ENCODE peak calls at places on chromosomes 1 and 21, in four cellular contexts. P, U, L and F are unnamed samples.

GRCh38 chr1:245648749-245649517 is 494.1 kb downstream of the KIF26B start:
- DNase-seq in P (no peak), U (peak), L (no peak), F (no peak)

GRCh38 chr1:197806718-197807117 is 31.4 kb upstream of the DENND1B start:
- DNase-seq in P (no peak), U (no peak), L (no peak), F (no peak)

GRCh38 chr1:32619701-32620485 is 30.5 kb downstream of the ZBTB8OS start:
- DNase-seq in P (peak), U (no peak), L (no peak), F (no peak)

GRCh38 chr1:187509091-187509490 is 680.3 kb downstream of the PLA2G4A start:
- DNase-seq in P (peak), U (no peak), L (no peak), F (no peak)

GRCh38 chr21:42632771-42633690 is 20.4 kb upstream of the PDE9A start:
- DNase-seq in P (no peak), U (no peak), L (no peak), F (no peak)

GRCh38 chr1:45512641-45513054 is 9.0 kb downstream of the PRDX1 start:
- DNase-seq in P (peak), U (peak), L (peak), F (peak)

GRCh38 chr1:43267291-43267805 is 2.4 kb upstream of the TMEM125 start:
- DNase-seq in P (peak), U (peak), L (no peak), F (no peak)

GRCh38 chr1:59767119-59767518 is 47.6 kb upstream of the HOOK1 start:
- DNase-seq in P (no peak), U (peak), L (no peak), F (no peak)

GRCh38 chr1:31626451-31627202 is 9.1 kb downstream of the HCRTR1 start:
- DNase-seq in P (peak), U (peak), L (no peak), F (no peak)

GRCh38 chr1:27575861-27576331 is 28.0 kb downstream of the AHDC1 start:
- DNase-seq in P (no peak), U (peak), L (peak), F (no peak)

GRCh38 chr1:60891315-60891714 is 191.0 kb upstream of the NFIA start:
- DNase-seq in P (no peak), U (no peak), L (no peak), F (no peak)

GRCh38 chr1:172946814-172947507 is 103.8 kb downstream of the TNFSF18 start:
- DNase-seq in P (peak), U (no peak), L (no peak), F (no peak)

GRCh38 chr1:230105754-230106625 is 39.0 kb downstream of the GALNT2 start:
- DNase-seq in P (peak), U (no peak), L (no peak), F (no peak)

GRCh38 chr1:58921342-58921741 is 137.5 kb upstream of the JUN start:
- DNase-seq in P (no peak), U (no peak), L (no peak), F (no peak)

GRCh38 chr1:185483647-185484450 is 166.8 kb upstream of the IVNS1ABP start:
- DNase-seq in P (peak), U (peak), L (no peak), F (no peak)

GRCh38 chr1:67767103-67767502 is 66.2 kb downstream of the GNG12 start:
- DNase-seq in P (no peak), U (no peak), L (no peak), F (no peak)

GRCh38 chr1:157868664-157869063 is 27.1 kb upstream of the CD5L start:
- DNase-seq in P (no peak), U (peak), L (no peak), F (no peak)

GRCh38 chr21:31880816-31881215 is 8.0 kb downstream of the HUNK start:
- DNase-seq in P (no peak), U (no peak), L (no peak), F (no peak)

GRCh38 chr1:10019561-10019960 is 13.2 kb upstream of the UBE4B start:
- DNase-seq in P (no peak), U (no peak), L (no peak), F (no peak)

GRCh38 chr1:16248603-16249534 is 11.9 kb upstream of the CPLANE2 start:
- DNase-seq in P (peak), U (no peak), L (no peak), F (no peak)

GRCh38 chr1:112247971-112248370 is 148.0 kb upstream of the CTTNBP2NL start:
- DNase-seq in P (no peak), U (no peak), L (no peak), F (no peak)

GRCh38 chr21:29674343-29674742 is 265.5 kb downstream of the GRIK1 start:
- DNase-seq in P (no peak), U (peak), L (no peak), F (no peak)

GRCh38 chr1:163528710-163529348 is 207.1 kb downstream of the NUF2 start:
- DNase-seq in P (peak), U (peak), L (no peak), F (no peak)

GRCh38 chr1:1167416-1168155 is 6.1 kb upstream of the TTLL10 start:
- DNase-seq in P (no peak), U (no peak), L (peak), F (no peak)

GRCh38 chr1:34694383-34694782 is 60.5 kb upstream of the GJB5 start:
- DNase-seq in P (no peak), U (no peak), L (no peak), F (no peak)

GRCh38 chr1:40182956-40183710 is 21.9 kb downstream of the RLF start:
- DNase-seq in P (peak), U (peak), L (no peak), F (no peak)

GRCh38 chr1:171817511-171818265 is 23.6 kb upstream of the DNM3 start:
- DNase-seq in P (peak), U (peak), L (no peak), F (no peak)

GRCh38 chr1:172969611-172970010 is 81.1 kb downstream of the TNFSF18 start:
- DNase-seq in P (peak), U (peak), L (no peak), F (no peak)

GRCh38 chr1:225427249-225428065 is at the start of gene LBR:
- DNase-seq in P (peak), U (no peak), L (no peak), F (peak)

GRCh38 chr1:226938903-226939438 is 1.1 kb upstream of the COQ8A start:
- DNase-seq in P (peak), U (peak), L (no peak), F (no peak)

GRCh38 chr1:237760981-237761380 is 129.7 kb downstream of the ZP4 start:
- DNase-seq in P (no peak), U (no peak), L (no peak), F (no peak)

GRCh38 chr1:38929476-38929875 is 12.2 kb downstream of the RHBDL2 start:
- DNase-seq in P (no peak), U (no peak), L (peak), F (peak)

GRCh38 chr21:42735061-42735460 is 81.6 kb downstream of the PDE9A start:
- DNase-seq in P (no peak), U (no peak), L (no peak), F (no peak)

GRCh38 chr1:235331391-235331790 is 3.0 kb downstream of the GGPS1 start:
- DNase-seq in P (no peak), U (no peak), L (no peak), F (no peak)

DNA sequence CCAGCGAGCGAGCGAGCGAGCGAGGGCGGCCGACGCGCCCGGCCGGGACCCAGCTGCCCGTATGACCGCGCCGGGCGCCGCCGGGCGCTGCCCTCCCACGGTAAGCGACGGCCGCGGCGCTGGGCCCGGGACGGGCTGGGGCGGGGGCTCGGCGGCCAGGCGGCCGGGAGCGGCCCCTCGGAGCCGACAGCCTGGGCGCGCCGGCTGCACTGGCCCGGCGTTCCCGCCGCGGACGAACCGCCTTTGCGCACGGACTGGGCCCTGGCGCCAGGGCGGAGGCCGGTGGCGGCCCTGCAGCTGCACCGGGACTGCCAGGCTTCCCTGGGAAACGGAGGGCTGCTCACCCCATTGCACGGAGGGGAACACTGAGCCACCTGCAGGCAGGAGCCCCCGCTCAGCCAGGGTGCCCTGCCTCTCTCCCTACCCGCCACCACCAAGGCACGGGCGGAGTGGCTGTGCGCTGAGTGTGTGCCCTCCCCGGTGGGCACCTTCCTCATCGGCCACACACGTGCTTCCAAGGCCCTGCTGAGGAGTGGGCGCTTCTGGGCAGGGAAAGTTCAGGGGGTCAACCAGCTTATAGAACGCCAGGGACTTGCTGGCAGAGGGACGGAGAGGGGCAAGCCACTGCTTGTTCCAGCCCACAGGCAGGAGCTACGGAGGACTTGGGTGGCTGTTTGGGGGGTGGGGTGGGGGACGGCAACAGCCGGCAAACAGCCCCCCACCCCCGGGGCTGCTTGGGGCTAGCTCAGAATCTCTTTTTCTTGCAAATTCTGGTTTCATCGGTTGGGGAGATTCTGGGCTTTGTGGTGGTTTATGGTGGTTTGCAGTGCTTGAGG is 532 bp downstream of the CSF1 start:
- DNase-seq in P (no peak), U (peak), L (peak), F (peak)
- H3K18ac ChIP-seq in P (peak), U (peak), L (peak), F (peak)

GRCh38 chr21:46163375-46163774 is 8.0 kb upstream of the FTCD start:
- DNase-seq in P (no peak), U (no peak), L (no peak), F (no peak)

GRCh38 chr21:46159841-46160562 is 4.6 kb upstream of the FTCD start:
- DNase-seq in P (no peak), U (no peak), L (no peak), F (no peak)

GRCh38 chr21:46160563-46161179 is 5.3 kb upstream of the FTCD start:
- DNase-seq in P (no peak), U (no peak), L (no peak), F (no peak)

GRCh38 chr21:46161180-46161799 is 5.9 kb upstream of the FTCD start:
- DNase-seq in P (no peak), U (no peak), L (peak), F (no peak)

GRCh38 chr21:46161800-46162592 is 6.6 kb upstream of the FTCD start:
- DNase-seq in P (no peak), U (no peak), L (peak), F (no peak)
- H3K27ac ChIP-seq in P (no peak), U (no peak), L (no peak), F (no peak)

GRCh38 chr1:241423541-241424479 is 66.8 kb upstream of the RGS7 start:
- DNase-seq in P (peak), U (peak), L (peak), F (peak)

GRCh38 chr1:241419986-241420385 is 63.0 kb upstream of the RGS7 start:
- DNase-seq in P (no peak), U (no peak), L (no peak), F (no peak)

GRCh38 chr1:241424480-241424971 is 67.5 kb upstream of the RGS7 start:
- DNase-seq in P (no peak), U (no peak), L (peak), F (no peak)
- H2BK15ac ChIP-seq in P (no peak), U (no peak), L (no peak), F (peak)

GRCh38 chr1:22114083-22115012 is 28.5 kb downstream of the WNT4 start:
- DNase-seq in P (peak), U (no peak), L (peak), F (peak)
- H3K18ac ChIP-seq in P (no peak), U (no peak), L (no peak), F (no peak)

DNA sequence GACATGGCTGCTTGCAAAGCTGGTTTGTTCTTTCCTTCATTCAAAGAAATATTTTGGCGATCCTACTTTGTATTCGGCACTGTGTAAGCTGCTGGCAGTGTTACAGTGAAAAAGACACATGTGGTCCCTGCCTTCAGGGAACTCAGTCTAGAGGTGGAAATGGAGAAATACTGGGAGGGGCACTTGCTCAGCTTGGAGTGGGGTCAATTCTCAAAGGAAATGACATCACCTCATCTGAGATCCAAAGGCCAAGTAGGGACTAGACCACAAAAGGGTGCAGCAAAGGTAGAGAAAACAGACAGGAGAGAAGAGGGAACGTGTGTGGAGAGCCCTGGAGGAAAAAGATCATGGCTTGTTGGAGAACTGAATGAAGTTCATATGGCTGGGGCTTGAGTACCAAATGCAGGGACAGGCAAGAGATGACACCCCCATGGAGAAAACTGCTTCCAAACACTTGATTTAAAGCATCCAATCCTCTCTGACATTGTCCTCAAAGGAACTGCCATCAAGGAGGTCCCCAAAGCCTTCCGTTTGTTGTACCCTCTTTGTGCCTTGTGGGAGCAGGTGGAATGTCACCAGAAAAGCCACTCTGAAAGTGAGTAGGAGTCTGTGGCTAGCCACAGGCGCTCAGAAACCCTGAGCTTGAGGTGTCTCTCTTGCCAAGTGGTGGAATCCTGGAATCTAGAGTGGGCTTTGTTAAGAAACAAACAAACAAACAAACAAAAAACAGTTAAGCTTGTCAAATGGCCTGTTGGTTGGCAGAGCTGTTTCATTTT is 48.3 kb upstream of the TDRD10 start:
- DNase-seq in P (peak), U (no peak), L (no peak), F (no peak)
- H3K27ac ChIP-seq in P (no peak), U (no peak), L (no peak), F (no peak)